ENCODE peak calls at places on chromosomes 13 and 19, in four cellular contexts. Q is nucleus accumbens; D is central memory CD4-positive, alpha-beta T cell; J is NCI-H774. X is an unnamed sample.

GRCh38 chr19:7926021-7926726 is at the start of gene CTXN1:
- DNase-seq in Q (peak), D (peak), J (peak), X (no peak)

GRCh38 chr19:37654525-37654832 is 786 bp downstream of the ZFP30 start:
- DNase-seq in Q (no peak), D (no peak), J (no peak), X (no peak)

GRCh38 chr19:9406798-9407352 is 28.5 kb downstream of the ZNF266 start:
- DNase-seq in Q (peak), D (peak), J (peak), X (no peak)

GRCh38 chr13:99228737-99229691 is 28.4 kb downstream of the UBAC2 start:
- DNase-seq in Q (no peak), D (no peak), J (no peak), X (no peak)

GRCh38 chr19:591099-591958 is 1.6 kb downstream of the HCN2 start:
- DNase-seq in Q (no peak), D (no peak), J (no peak), X (no peak)

GRCh38 chr13:54637377-54637776 is 1608.8 kb downstream of the OLFM4 start:
- DNase-seq in Q (no peak), D (no peak), J (no peak), X (no peak)

GRCh38 chr13:60267498-60268202 is 103.9 kb upstream of the DIAPH3 start:
- DNase-seq in Q (no peak), D (peak), J (peak), X (no peak)

GRCh38 chr13:31476266-31476665 is 263.1 kb upstream of the RXFP2 start:
- DNase-seq in Q (no peak), D (no peak), J (no peak), X (no peak)

GRCh38 chr19:45474941-45475516 is 7.2 kb downstream of the FOSB start:
- DNase-seq in Q (no peak), D (no peak), J (no peak), X (no peak)

GRCh38 chr13:91079190-91079589 is 268.3 kb upstream of the MIR17HG start:
- DNase-seq in Q (no peak), D (no peak), J (no peak), X (no peak)

GRCh38 chr19:53980553-53981407 is 10.7 kb upstream of the CACNG6 start:
- DNase-seq in Q (no peak), D (no peak), J (no peak), X (no peak)

GRCh38 chr13:113851826-113852535 is 11.9 kb downstream of the GAS6 start:
- DNase-seq in Q (no peak), D (no peak), J (no peak), X (no peak)

GRCh38 chr13:44116562-44117315 is 237.0 kb downstream of the LACC1 start:
- DNase-seq in Q (no peak), D (no peak), J (no peak), X (no peak)

GRCh38 chr19:18696023-18696422 is 12.5 kb downstream of the CRTC1 start:
- DNase-seq in Q (no peak), D (no peak), J (no peak), X (no peak)

GRCh38 chr13:68666774-68667397 is 1436.8 kb upstream of the PCDH9 start:
- DNase-seq in Q (no peak), D (no peak), J (no peak), X (no peak)

GRCh38 chr19:50412419-50412818 is 6.3 kb upstream of the SPIB start:
- DNase-seq in Q (no peak), D (no peak), J (no peak), X (no peak)

GRCh38 chr19:43643326-43643725 is 3.7 kb upstream of the CADM4 start:
- DNase-seq in Q (no peak), D (no peak), J (peak), X (no peak)

GRCh38 chr13:101354895-101355294 is 61.4 kb downstream of the NALCN start:
- DNase-seq in Q (no peak), D (no peak), J (no peak), X (no peak)

GRCh38 chr19:10639836-10640235 is 14.3 kb upstream of the ILF3 start:
- DNase-seq in Q (no peak), D (no peak), J (no peak), X (no peak)

GRCh38 chr19:35153701-35154534 is 617 bp upstream of the FXYD5 start:
- DNase-seq in Q (no peak), D (peak), J (no peak), X (no peak)

GRCh38 chr13:44103721-44104490 is 224.2 kb downstream of the LACC1 start:
- DNase-seq in Q (peak), D (no peak), J (no peak), X (no peak)

GRCh38 chr19:51271015-51271600 is 20.2 kb downstream of the SIGLECL1 start:
- DNase-seq in Q (no peak), D (no peak), J (no peak), X (no peak)

GRCh38 chr19:47228168-47228936 is 2.6 kb downstream of the BBC3 start:
- DNase-seq in Q (no peak), D (peak), J (no peak), X (no peak)

GRCh38 chr19:38792250-38793111 is 3.5 kb downstream of the LGALS7B start:
- DNase-seq in Q (no peak), D (no peak), J (no peak), X (no peak)

GRCh38 chr13:99354371-99354951 is 47.3 kb upstream of the GPR183 start:
- DNase-seq in Q (no peak), D (no peak), J (no peak), X (no peak)

GRCh38 chr13:77323858-77324257 is 3.0 kb downstream of the MYCBP2 start:
- DNase-seq in Q (no peak), D (no peak), J (no peak), X (no peak)

GRCh38 chr13:80664930-80665329 is 324.0 kb upstream of the SPRY2 start:
- DNase-seq in Q (no peak), D (no peak), J (no peak), X (no peak)

GRCh38 chr19:33496496-33496895 is 25.1 kb downstream of the PEPD start:
- DNase-seq in Q (no peak), D (no peak), J (no peak), X (no peak)

GRCh38 chr19:30385666-30386065 is 13.5 kb downstream of the ZNF536 start:
- DNase-seq in Q (no peak), D (no peak), J (no peak), X (no peak)

GRCh38 chr13:21637296-21637695 is 33.3 kb upstream of the MICU2 start:
- DNase-seq in Q (no peak), D (no peak), J (peak), X (no peak)